ENCODE peak calls at places on chromosomes 16 and 17, in ten cellular contexts. Q is AG10803, O is DND-41, V is neural progenitor cell, J is endothelial cell, Z is MM.1S, L is adrenal gland, P is thyroid gland, X is Peyer's patch, D is HFFc6. A is an unnamed sample.

GRCh38 chr16:50474138-50474537 is 74.1 kb upstream of the NKD1 start:
- DNase-seq in Q (no peak), O (no peak), V (no peak), J (no peak), Z (no peak), L (no peak), P (no peak), X (no peak), D (no peak), A (no peak)

GRCh38 chr17:42918902-42919521 is 18.4 kb downstream of the G6PC1 start:
- DNase-seq in Q (no peak), O (no peak), V (no peak), J (no peak), Z (peak), L (no peak), P (no peak), X (no peak), D (no peak), A (no peak)

GRCh38 chr17:34254651-34255380 is at the start of gene CCL2:
- DNase-seq in Q (peak), O (no peak), V (peak), J (peak), Z (peak), L (peak), P (peak), X (no peak), D (peak), A (no peak)

GRCh38 chr17:1617620-1618174 is 10.9 kb downstream of the SLC43A2 start:
- DNase-seq in Q (peak), O (no peak), V (no peak), J (no peak), Z (no peak), L (peak), P (no peak), X (peak), D (no peak), A (no peak)

GRCh38 chr16:57592591-57593003 is 35.8 kb upstream of the ADGRG1 start:
- DNase-seq in Q (no peak), O (peak), V (no peak), J (no peak), Z (peak), L (peak), P (no peak), X (peak), D (no peak), A (no peak)

GRCh38 chr16:1003551-1004347 is 22.2 kb downstream of the SOX8 start:
- DNase-seq in Q (no peak), O (peak), V (no peak), J (no peak), Z (peak), L (no peak), P (no peak), X (no peak), D (no peak), A (no peak)

GRCh38 chr17:10743316-10744009 is 13.6 kb upstream of the TMEM220 start:
- DNase-seq in Q (peak), O (no peak), V (no peak), J (no peak), Z (no peak), L (no peak), P (no peak), X (no peak), D (peak), A (no peak)

GRCh38 chr17:9259419-9259818 is 238.1 kb downstream of the NTN1 start:
- DNase-seq in Q (no peak), O (no peak), V (no peak), J (no peak), Z (no peak), L (no peak), P (no peak), X (no peak), D (no peak), A (no peak)

GRCh38 chr17:28944862-28945741 is 6.2 kb downstream of the PHF12 start:
- DNase-seq in Q (peak), O (no peak), V (no peak), J (no peak), Z (no peak), L (peak), P (no peak), X (no peak), D (peak), A (no peak)

GRCh38 chr16:12874135-12874534 is 27.3 kb upstream of the SHISA9 start:
- DNase-seq in Q (peak), O (no peak), V (no peak), J (no peak), Z (no peak), L (no peak), P (no peak), X (no peak), D (peak), A (no peak)

GRCh38 chr17:45270828-45271418 is 9.0 kb upstream of the SPATA32 start:
- DNase-seq in Q (no peak), O (peak), V (peak), J (peak), Z (peak), L (no peak), P (no peak), X (peak), D (no peak), A (no peak)

GRCh38 chr17:56172517-56172982 is 19.3 kb downstream of the ANKFN1 start:
- DNase-seq in Q (peak), O (no peak), V (peak), J (no peak), Z (no peak), L (peak), P (peak), X (no peak), D (peak), A (no peak)

DNA sequence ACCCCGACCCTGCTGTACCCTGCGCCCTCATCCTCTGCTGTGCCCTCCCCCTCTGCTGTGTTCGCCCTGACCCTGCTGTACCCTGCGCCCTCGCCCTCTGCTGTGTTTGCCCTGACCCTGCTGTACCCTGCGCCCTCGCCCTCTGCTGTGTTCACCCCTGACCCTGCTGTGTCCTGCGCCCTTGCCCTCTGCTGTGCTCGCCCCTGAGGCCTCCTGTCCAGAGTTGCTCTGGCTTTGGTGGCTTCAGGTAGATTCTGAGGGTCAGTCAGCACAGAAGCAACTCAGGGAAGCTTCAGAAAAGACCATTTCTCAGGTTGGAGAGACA is 11.5 kb downstream of the ZNF276 start:
- DNase-seq in Q (no peak), O (no peak), V (no peak), J (no peak), Z (no peak), L (no peak), P (no peak), X (no peak), D (no peak), A (no peak)
- TF ChIP-seq CTCF in Q (no peak), O (no peak), V (no peak), J (no peak), Z (no peak), L (no peak), P (no peak), X (no peak), D (no peak), A (no peak)

GRCh38 chr16:81405702-81406113 is 38.9 kb upstream of the CMIP start:
- DNase-seq in Q (peak), O (no peak), V (no peak), J (no peak), Z (no peak), L (no peak), P (no peak), X (peak), D (peak), A (no peak)
- TF ChIP-seq CTCF in Q (peak), O (no peak), V (no peak), J (no peak), Z (no peak), L (peak), P (no peak), X (no peak), D (peak), A (no peak)

GRCh38 chr17:63685578-63685977 is 14.3 kb downstream of the LIMD2 start:
- DNase-seq in Q (no peak), O (no peak), V (no peak), J (no peak), Z (no peak), L (no peak), P (no peak), X (no peak), D (no peak), A (no peak)

GRCh38 chr17:63685021-63685420 is 14.9 kb downstream of the LIMD2 start:
- DNase-seq in Q (peak), O (no peak), V (no peak), J (no peak), Z (no peak), L (peak), P (peak), X (peak), D (no peak), A (no peak)

GRCh38 chr17:63686138-63686685 is 13.7 kb downstream of the LIMD2 start:
- DNase-seq in Q (no peak), O (no peak), V (no peak), J (no peak), Z (no peak), L (no peak), P (no peak), X (no peak), D (no peak), A (no peak)

GRCh38 chr17:63689479-63689878 is 10.4 kb downstream of the LIMD2 start:
- DNase-seq in Q (no peak), O (no peak), V (no peak), J (no peak), Z (no peak), L (no peak), P (no peak), X (peak), D (no peak), A (no peak)

GRCh38 chr17:63688396-63689020 is 11.4 kb downstream of the LIMD2 start:
- DNase-seq in Q (no peak), O (no peak), V (no peak), J (no peak), Z (no peak), L (no peak), P (no peak), X (peak), D (no peak), A (peak)
- TF ChIP-seq CTCF in Q (no peak), O (no peak), V (no peak), J (no peak), Z (no peak), L (no peak), P (no peak), X (no peak), D (no peak), A (peak)

GRCh38 chr17:7586673-7587419 is 3.0 kb downstream of the SOX15 start:
- DNase-seq in Q (no peak), O (no peak), V (no peak), J (no peak), Z (no peak), L (no peak), P (no peak), X (peak), D (no peak), A (no peak)
- TF ChIP-seq CTCF in Q (peak), O (peak), V (peak), J (no peak), Z (no peak), L (no peak), P (no peak), X (no peak), D (peak), A (peak)